ENCODE peak calls at places on chromosomes 11 and 22, in four cellular contexts. L is CD8-positive, alpha-beta T cell; O is right atrium auricular region; Y is HepG2. T is an unnamed sample.

GRCh38 chr11:88521354-88522310 is 184.1 kb upstream of the CTSC start:
- DNase-seq in L (no peak), O (no peak), Y (no peak), T (no peak)

GRCh38 chr11:63490551-63491239 is at the start of gene PLAAT5:
- DNase-seq in L (peak), O (no peak), Y (no peak), T (peak)

GRCh38 chr11:78344676-78345075 is 72.9 kb downstream of the GAB2 start:
- DNase-seq in L (no peak), O (no peak), Y (no peak), T (no peak)

GRCh38 chr22:38205261-38206128 is 3.7 kb downstream of the MAFF start:
- DNase-seq in L (no peak), O (peak), Y (no peak), T (no peak)

GRCh38 chr22:30610299-30610698 is 3.3 kb downstream of the TCN2 start:
- DNase-seq in L (no peak), O (peak), Y (no peak), T (no peak)

GRCh38 chr11:2261436-2262230 is 8.8 kb downstream of the ASCL2 start:
- DNase-seq in L (no peak), O (peak), Y (no peak), T (peak)

GRCh38 chr22:43399338-43399979 is 12.4 kb upstream of the MPPED1 start:
- DNase-seq in L (no peak), O (no peak), Y (peak), T (no peak)

GRCh38 chr11:61079416-61080150 is 22.7 kb upstream of the CD5 start:
- DNase-seq in L (peak), O (no peak), Y (no peak), T (no peak)

GRCh38 chr22:17890245-17890671 is 116.0 kb upstream of the BID start:
- DNase-seq in L (no peak), O (no peak), Y (no peak), T (no peak)

GRCh38 chr22:35900483-35901168 is 128.0 kb downstream of the RBFOX2 start:
- DNase-seq in L (no peak), O (no peak), Y (no peak), T (peak)

GRCh38 chr11:33045551-33046255 is 6.3 kb downstream of the TCP11L1 start:
- DNase-seq in L (no peak), O (no peak), Y (peak), T (no peak)

GRCh38 chr22:19376971-19377370 is 54.6 kb downstream of the HIRA start:
- DNase-seq in L (no peak), O (no peak), Y (no peak), T (no peak)

GRCh38 chr11:75513250-75513649 is 12.5 kb downstream of the GDPD5 start:
- DNase-seq in L (no peak), O (no peak), Y (no peak), T (no peak)

GRCh38 chr11:47899801-47900200 is 51.7 kb upstream of the NUP160 start:
- DNase-seq in L (no peak), O (no peak), Y (no peak), T (no peak)

GRCh38 chr11:44255406-44256071 is 54.4 kb downstream of the ALX4 start:
- DNase-seq in L (no peak), O (no peak), Y (no peak), T (no peak)

GRCh38 chr11:115291391-115291744 is 212.8 kb downstream of the CADM1 start:
- DNase-seq in L (no peak), O (no peak), Y (no peak), T (no peak)

GRCh38 chr11:126173257-126173656 is 38.2 kb downstream of the RPUSD4 start:
- DNase-seq in L (no peak), O (no peak), Y (no peak), T (no peak)

GRCh38 chr22:40922484-40923303 is 28.5 kb upstream of the RBX1 start:
- DNase-seq in L (peak), O (no peak), Y (peak), T (no peak)

GRCh38 chr11:14980854-14981253 is 8.7 kb upstream of the CALCA start:
- DNase-seq in L (no peak), O (no peak), Y (no peak), T (no peak)

GRCh38 chr22:25081409-25081824 is 118.2 kb upstream of the CRYBB3 start:
- DNase-seq in L (peak), O (no peak), Y (peak), T (peak)

GRCh38 chr11:117794772-117795629 is 2.0 kb downstream of the DSCAML1 start:
- DNase-seq in L (no peak), O (no peak), Y (no peak), T (no peak)

GRCh38 chr11:117799634-117800033 is 2.6 kb upstream of the DSCAML1 start:
- DNase-seq in L (no peak), O (no peak), Y (no peak), T (no peak)

GRCh38 chr11:117794144-117794543 is 2.9 kb downstream of the DSCAML1 start:
- DNase-seq in L (no peak), O (no peak), Y (no peak), T (no peak)

GRCh38 chr11:117795726-117796455 is 1.1 kb downstream of the DSCAML1 start:
- DNase-seq in L (no peak), O (no peak), Y (no peak), T (peak)

GRCh38 chr11:117796456-117797428 is at the start of gene DSCAML1:
- DNase-seq in L (peak), O (no peak), Y (no peak), T (peak)
- H3K4me3 ChIP-seq in L (peak), O (peak), Y (no peak), T (peak)

GRCh38 chr11:62152245-62153086 is 28.7 kb downstream of the INCENP start:
- DNase-seq in L (no peak), O (peak), Y (no peak), T (peak)

GRCh38 chr11:62153087-62153395 is 29.2 kb downstream of the INCENP start:
- DNase-seq in L (no peak), O (no peak), Y (no peak), T (no peak)

GRCh38 chr11:62149986-62150886 is 26.4 kb downstream of the INCENP start:
- DNase-seq in L (no peak), O (no peak), Y (no peak), T (peak)

GRCh38 chr11:62150887-62151736 is 27.3 kb downstream of the INCENP start:
- DNase-seq in L (no peak), O (peak), Y (no peak), T (peak)

DNA sequence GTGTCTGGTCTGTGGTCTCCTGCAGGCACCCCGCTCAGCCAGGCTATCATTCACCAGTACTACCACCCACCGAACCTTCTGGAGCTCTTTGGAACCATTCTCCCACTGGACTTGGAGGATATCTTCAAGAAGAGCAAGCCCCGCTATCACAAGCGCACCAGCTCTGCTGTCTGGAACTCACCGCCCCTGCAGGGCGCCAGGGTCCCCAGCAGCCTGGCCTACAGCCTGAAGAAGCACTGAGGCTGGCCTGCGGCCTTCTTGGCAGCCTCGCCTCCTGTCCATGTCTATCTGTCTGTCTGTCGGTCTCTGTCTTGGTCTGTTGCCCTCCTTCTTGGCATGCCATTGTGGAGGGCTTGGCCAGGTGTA is 27.9 kb downstream of the INCENP start:
- DNase-seq in L (no peak), O (no peak), Y (no peak), T (peak)
- H3K27ac ChIP-seq in L (no peak), O (no peak), Y (no peak), T (no peak)

GRCh38 chr22:42368379-42369249 is 63.6 kb downstream of the NFAM1 start:
- DNase-seq in L (peak), O (no peak), Y (no peak), T (peak)
- H3K4me3 ChIP-seq in L (peak), O (peak), Y (peak), T (peak)

GRCh38 chr11:59778122-59778521 is 22.9 kb downstream of the STX3 start:
- DNase-seq in L (no peak), O (no peak), Y (peak), T (no peak)

GRCh38 chr11:59773082-59773438 is 17.9 kb downstream of the STX3 start:
- DNase-seq in L (no peak), O (no peak), Y (no peak), T (no peak)

GRCh38 chr11:59776210-59777066 is 21.3 kb downstream of the STX3 start:
- DNase-seq in L (no peak), O (no peak), Y (peak), T (no peak)

GRCh38 chr11:59779487-59779886 is 24.3 kb downstream of the STX3 start:
- DNase-seq in L (no peak), O (no peak), Y (no peak), T (no peak)

DNA sequence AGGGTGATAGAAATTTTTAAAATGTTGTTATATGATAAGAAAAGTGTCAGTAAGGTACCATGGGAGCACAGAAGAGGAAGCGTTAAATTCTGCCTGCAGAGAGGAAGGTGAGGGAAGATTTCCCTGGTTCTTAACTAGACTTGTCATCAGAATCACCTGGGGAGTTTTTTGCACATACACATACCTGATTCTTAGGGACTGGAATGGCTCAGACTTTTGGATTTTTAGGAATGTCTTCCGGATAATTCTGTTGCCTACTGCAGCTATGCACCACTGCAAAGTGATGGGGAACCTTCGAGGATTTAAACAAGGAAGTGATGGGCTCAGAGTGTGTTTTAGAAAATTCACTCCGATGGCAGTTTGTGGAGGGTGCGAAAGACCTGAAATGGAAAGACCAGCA is 21.9 kb downstream of the STX3 start:
- DNase-seq in L (no peak), O (no peak), Y (no peak), T (no peak)
- H3K27ac ChIP-seq in L (no peak), O (no peak), Y (no peak), T (no peak)

GRCh38 chr11:68340784-68341556 is 28.6 kb downstream of the LRP5 start:
- DNase-seq in L (no peak), O (no peak), Y (no peak), T (no peak)

GRCh38 chr11:68343761-68344256 is 31.4 kb downstream of the LRP5 start:
- DNase-seq in L (no peak), O (no peak), Y (peak), T (no peak)

GRCh38 chr11:68341557-68342458 is 29.4 kb downstream of the LRP5 start:
- DNase-seq in L (no peak), O (no peak), Y (no peak), T (no peak)

GRCh38 chr11:68340003-68340767 is 27.8 kb downstream of the LRP5 start:
- DNase-seq in L (no peak), O (no peak), Y (no peak), T (no peak)

GRCh38 chr11:68342459-68343158 is 30.2 kb downstream of the LRP5 start:
- DNase-seq in L (no peak), O (no peak), Y (no peak), T (peak)
- H3K4me3 ChIP-seq in L (no peak), O (no peak), Y (no peak), T (no peak)

GRCh38 chr11:124749920-124750319 is 2.1 kb downstream of the VSIG2 start:
- DNase-seq in L (no peak), O (no peak), Y (no peak), T (peak)

GRCh38 chr11:124747406-124748099 is 4.5 kb downstream of the VSIG2 start:
- DNase-seq in L (no peak), O (no peak), Y (no peak), T (no peak)

GRCh38 chr11:124748481-124749338 is 3.3 kb downstream of the VSIG2 start:
- DNase-seq in L (no peak), O (no peak), Y (no peak), T (peak)

GRCh38 chr11:124746621-124747243 is 5.3 kb downstream of the VSIG2 start:
- DNase-seq in L (peak), O (peak), Y (peak), T (peak)

GRCh38 chr11:124748100-124748418 is 4.0 kb downstream of the VSIG2 start:
- DNase-seq in L (no peak), O (no peak), Y (no peak), T (no peak)
- H3K27ac ChIP-seq in L (no peak), O (peak), Y (no peak), T (no peak)

GRCh38 chr11:31417357-31417756 is 47.7 kb downstream of the DNAJC24 start:
- DNase-seq in L (no peak), O (no peak), Y (no peak), T (no peak)
- H3K4me3 ChIP-seq in L (no peak), O (no peak), Y (no peak), T (no peak)

DNA sequence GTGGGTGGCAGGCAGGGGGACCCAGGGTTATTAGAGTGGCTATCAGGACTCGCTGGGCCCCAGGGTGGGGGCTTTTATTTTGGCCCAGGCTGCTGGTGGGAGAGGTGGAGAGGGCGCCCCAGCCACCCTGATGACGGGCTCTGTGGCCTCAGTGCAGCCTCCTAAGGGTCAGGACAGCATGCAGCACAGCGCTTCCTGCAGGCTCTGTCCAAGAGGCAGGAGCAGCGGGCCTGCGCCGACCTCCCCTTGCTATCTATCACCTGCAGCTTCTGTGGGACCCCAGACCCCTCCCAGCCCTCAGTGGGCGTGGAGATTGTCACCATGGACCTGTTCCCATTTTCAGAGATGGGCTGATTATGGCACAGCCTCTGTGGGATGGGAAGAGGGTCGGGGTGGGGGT is 54.3 kb upstream of the PPARA start:
- DNase-seq in L (no peak), O (no peak), Y (no peak), T (no peak)
- H3K27ac ChIP-seq in L (no peak), O (no peak), Y (no peak), T (no peak)